ENCODE peak calls at places on chromosomes 6 and 20, in four cellular contexts. One of them, this sample, is unnamed.
A peak's percentile ranks its signal among the peaks of the same experiment; 100 is the strongest.

GRCh38 chr6:163369628-163370365 is 44.7 kb upstream of the QKI start:
- DNase-seq in GM12878: no peak
- DNase-seq in HepG2: no peak
- DNase-seq in K562: no peak
- DNase-seq in this sample: no peak

GRCh38 chr6:111200823-111201134 is 113.5 kb downstream of the SLC16A10 start:
- DNase-seq in HepG2: no peak
- DNase-seq in GM12878: no peak
- DNase-seq in K562: no peak
- DNase-seq in this sample: no peak

GRCh38 chr6:90537027-90537426 is 49.8 kb downstream of the MAP3K7 start:
- DNase-seq in K562: no peak
- DNase-seq in GM12878: no peak
- DNase-seq in HepG2: no peak
- DNase-seq in this sample: no peak

GRCh38 chr6:143060354-143060805 is 309 bp upstream of the AIG1 start:
- DNase-seq in GM12878: peak; percentile 31
- DNase-seq in K562: no peak
- DNase-seq in HepG2: peak; percentile 88
- DNase-seq in this sample: peak; percentile 87

GRCh38 chr6:149896491-149896890 is 1.4 kb downstream of the RAET1E start:
- DNase-seq in GM12878: no peak
- DNase-seq in K562: no peak
- DNase-seq in HepG2: no peak
- DNase-seq in this sample: peak; percentile 2

GRCh38 chr6:23311211-23311610 is 741.8 kb downstream of the HDGFL1 start:
- DNase-seq in K562: no peak
- DNase-seq in HepG2: no peak
- DNase-seq in GM12878: no peak
- DNase-seq in this sample: no peak

GRCh38 chr20:55166063-55166462 is 690.7 kb downstream of the DOK5 start:
- DNase-seq in GM12878: no peak
- DNase-seq in HepG2: no peak
- DNase-seq in K562: no peak
- DNase-seq in this sample: no peak

GRCh38 chr6:106117579-106117978 is 31.4 kb downstream of the PRDM1 start:
- DNase-seq in HepG2: no peak
- DNase-seq in K562: no peak
- DNase-seq in GM12878: no peak
- DNase-seq in this sample: no peak

GRCh38 chr20:16445482-16445881 is 127.8 kb downstream of the KIF16B start:
- DNase-seq in GM12878: no peak
- DNase-seq in K562: no peak
- DNase-seq in HepG2: no peak
- DNase-seq in this sample: no peak

GRCh38 chr20:52172392-52173047 is 19.1 kb downstream of the ZFP64 start:
- DNase-seq in HepG2: no peak
- DNase-seq in K562: no peak
- DNase-seq in GM12878: no peak
- DNase-seq in this sample: no peak

GRCh38 chr6:73792738-73793137 is 96.7 kb downstream of the CD109 start:
- DNase-seq in GM12878: no peak
- DNase-seq in K562: no peak
- DNase-seq in HepG2: peak; percentile 9
- DNase-seq in this sample: no peak

GRCh38 chr6:11710968-11711643 is 67.5 kb downstream of the ADTRP start:
- DNase-seq in K562: no peak
- DNase-seq in HepG2: no peak
- DNase-seq in GM12878: no peak
- DNase-seq in this sample: no peak

GRCh38 chr6:2353412-2354137 is 108.2 kb upstream of the GMDS start:
- DNase-seq in K562: peak; percentile 56
- DNase-seq in GM12878: peak; percentile 8
- DNase-seq in HepG2: peak; percentile 79
- DNase-seq in this sample: peak; percentile 57

GRCh38 chr6:57193177-57193576 is 21.1 kb downstream of the BAG2 start:
- DNase-seq in K562: no peak
- DNase-seq in GM12878: no peak
- DNase-seq in HepG2: no peak
- DNase-seq in this sample: no peak

GRCh38 chr6:35146453-35146852 is 5.3 kb upstream of the TCP11 start:
- DNase-seq in GM12878: no peak
- DNase-seq in HepG2: peak; percentile 63
- DNase-seq in K562: peak; percentile 38
- DNase-seq in this sample: peak; percentile 33

DNA sequence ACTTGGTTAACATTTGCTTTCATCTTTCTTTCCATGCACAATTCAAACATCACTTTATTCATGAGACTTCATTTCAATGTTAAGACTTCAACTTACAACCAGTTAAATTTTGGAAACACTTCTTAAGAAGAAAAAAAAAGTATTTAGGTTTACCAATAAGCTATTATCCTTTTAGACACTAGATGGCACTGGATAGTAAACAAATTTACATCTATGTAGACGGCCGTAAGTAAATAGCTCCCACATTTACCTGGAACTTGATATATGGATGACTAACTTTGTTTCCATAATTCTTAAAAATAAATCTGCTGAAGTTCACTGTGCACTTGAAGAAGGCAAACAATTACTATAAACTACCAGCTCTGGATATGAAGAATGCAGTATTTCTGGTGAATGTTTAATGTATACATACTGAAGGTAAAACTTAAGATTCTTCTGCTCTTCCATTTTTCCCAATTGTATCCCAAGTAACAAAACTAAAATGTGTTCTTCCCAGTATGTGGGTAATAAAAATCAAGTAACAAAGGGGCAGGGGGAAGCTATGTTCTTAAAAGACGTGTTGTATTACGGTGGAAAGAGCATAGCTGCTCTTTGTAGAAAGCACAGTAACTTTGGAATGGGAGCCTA is 130.6 kb upstream of the C6orf118 start:
- DNase-seq in K562: no peak
- DNase-seq in HepG2: peak; percentile 21
- DNase-seq in GM12878: no peak
- DNase-seq in this sample: peak; percentile 21
- TF ChIP-seq FOXM1 in K562: no peak
- TF ChIP-seq FOXM1 in HepG2: no peak
- TF ChIP-seq FOXM1 in GM12878: no peak
- TF ChIP-seq FOXM1 in this sample: no peak

DNA sequence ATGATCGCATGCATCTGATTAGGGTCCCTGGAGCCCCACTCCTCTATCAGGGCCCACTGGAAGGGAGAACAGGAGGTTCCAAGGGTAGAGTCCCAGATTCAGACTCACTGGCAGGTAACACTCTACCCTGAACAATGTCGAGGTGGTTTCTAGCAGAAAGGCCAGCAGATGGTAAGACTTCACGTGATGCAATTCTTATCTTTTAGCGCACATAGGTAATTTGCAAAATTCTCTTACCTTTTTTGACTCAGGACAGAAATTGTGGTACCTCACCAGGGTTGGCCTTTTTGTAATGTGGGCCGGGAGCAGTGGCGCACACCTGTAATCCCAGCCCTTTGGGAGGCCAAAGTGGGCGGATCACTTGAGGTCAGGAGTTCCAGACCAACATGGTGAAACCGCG is 228.1 kb upstream of the JARID2 start:
- DNase-seq in GM12878: no peak
- DNase-seq in HepG2: no peak
- DNase-seq in K562: peak; percentile 23
- DNase-seq in this sample: no peak
- TF ChIP-seq FOXK2 in GM12878: no peak
- TF ChIP-seq FOXK2 in HepG2: no peak
- TF ChIP-seq FOXK2 in K562: no peak
- TF ChIP-seq FOXK2 in this sample: no peak

GRCh38 chr6:71321344-71321743 is 32.7 kb downstream of the OGFRL1 start:
- DNase-seq in K562: no peak
- DNase-seq in GM12878: no peak
- DNase-seq in HepG2: no peak
- DNase-seq in this sample: no peak
- TF ChIP-seq FOXM1 in K562: no peak
- TF ChIP-seq FOXM1 in GM12878: no peak
- TF ChIP-seq FOXM1 in HepG2: no peak
- TF ChIP-seq FOXM1 in this sample: no peak

GRCh38 chr6:157879873-157880254 is 56.8 kb downstream of the SNX9 start:
- DNase-seq in HepG2: no peak
- DNase-seq in GM12878: no peak
- DNase-seq in K562: no peak
- DNase-seq in this sample: no peak
- TF ChIP-seq FOXK2 in HepG2: no peak
- TF ChIP-seq FOXK2 in GM12878: no peak
- TF ChIP-seq FOXK2 in K562: no peak
- TF ChIP-seq FOXK2 in this sample: no peak

DNA sequence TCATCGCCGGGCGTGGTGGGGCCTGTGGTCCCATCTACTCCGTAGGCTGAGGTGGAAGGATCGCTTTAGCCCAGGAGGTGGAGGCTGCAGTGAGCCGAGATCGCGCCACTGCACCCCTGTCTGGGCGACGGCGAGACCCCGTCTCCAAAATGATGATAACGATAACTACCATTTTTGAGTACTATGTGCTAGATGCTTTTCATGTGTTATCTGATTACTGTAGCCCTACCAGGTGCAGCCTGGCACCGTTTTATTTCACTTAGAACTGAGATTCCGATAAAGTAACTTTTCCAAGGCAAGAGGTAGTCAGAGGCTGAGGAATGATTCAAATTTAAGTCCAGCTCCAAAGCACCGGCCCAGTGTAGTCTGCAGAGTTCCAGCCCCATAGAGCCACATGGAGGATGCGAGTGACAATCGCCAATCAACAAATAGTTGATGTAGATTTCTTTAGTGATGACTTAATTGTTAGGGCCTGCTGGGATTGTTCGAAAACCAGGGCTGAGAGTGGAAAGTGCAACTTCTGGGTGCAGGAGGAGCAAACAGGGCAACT is 727 bp downstream of the ERMARD start:
- DNase-seq in K562: no peak
- DNase-seq in HepG2: peak; percentile 44
- DNase-seq in GM12878: no peak
- DNase-seq in this sample: no peak
- TF ChIP-seq FOXM1 in K562: no peak
- TF ChIP-seq FOXM1 in HepG2: no peak
- TF ChIP-seq FOXM1 in GM12878: no peak
- TF ChIP-seq FOXM1 in this sample: no peak

DNA sequence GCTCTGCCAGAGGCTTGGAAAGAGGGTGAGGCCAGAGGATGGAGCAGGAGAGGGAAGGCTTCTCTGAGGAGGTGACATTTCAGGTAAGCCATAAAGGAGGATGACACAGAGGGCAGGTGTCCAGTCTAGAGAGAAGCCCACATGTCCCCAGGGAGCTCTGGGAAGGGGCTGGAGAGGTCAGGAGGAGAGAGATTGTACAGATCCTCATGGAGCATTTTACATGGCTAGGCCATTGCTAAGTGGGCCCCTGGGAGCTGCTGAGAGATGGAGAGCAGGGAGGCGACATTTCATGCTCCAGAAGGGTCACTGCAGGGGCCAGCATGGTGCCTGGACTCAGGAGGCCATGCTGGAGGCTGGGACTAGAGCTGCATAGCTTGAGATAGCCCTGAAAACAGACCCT is 124.5 kb downstream of the TOX2 start:
- DNase-seq in K562: no peak
- DNase-seq in GM12878: no peak
- DNase-seq in HepG2: no peak
- DNase-seq in this sample: no peak
- TF ChIP-seq FOXK2 in K562: no peak
- TF ChIP-seq FOXK2 in GM12878: no peak
- TF ChIP-seq FOXK2 in HepG2: no peak
- TF ChIP-seq FOXK2 in this sample: no peak

DNA sequence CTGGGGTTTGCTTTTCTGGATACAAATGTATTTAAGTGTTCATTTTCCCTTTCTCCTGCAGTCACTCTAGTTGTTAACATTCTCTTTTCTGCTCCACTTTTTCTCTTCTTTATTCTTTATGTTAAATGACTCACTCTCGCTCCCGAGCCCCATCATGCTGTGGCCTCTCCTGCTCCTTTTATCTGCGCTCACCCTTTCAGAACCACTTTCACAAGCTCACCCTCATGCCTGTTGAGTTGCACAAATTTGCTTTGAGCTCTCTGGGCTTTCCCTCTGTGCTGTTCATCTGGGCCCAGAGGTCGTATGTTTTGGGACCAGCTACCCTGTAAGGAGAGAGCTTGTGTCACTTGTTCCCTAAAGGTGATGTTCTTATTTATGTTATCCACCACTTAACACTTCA is 98.1 kb upstream of the ASCC3 start:
- DNase-seq in K562: no peak
- DNase-seq in GM12878: no peak
- DNase-seq in HepG2: no peak
- DNase-seq in this sample: no peak
- TF ChIP-seq FOXM1 in K562: no peak
- TF ChIP-seq FOXM1 in GM12878: no peak
- TF ChIP-seq FOXM1 in HepG2: no peak
- TF ChIP-seq FOXM1 in this sample: no peak

DNA sequence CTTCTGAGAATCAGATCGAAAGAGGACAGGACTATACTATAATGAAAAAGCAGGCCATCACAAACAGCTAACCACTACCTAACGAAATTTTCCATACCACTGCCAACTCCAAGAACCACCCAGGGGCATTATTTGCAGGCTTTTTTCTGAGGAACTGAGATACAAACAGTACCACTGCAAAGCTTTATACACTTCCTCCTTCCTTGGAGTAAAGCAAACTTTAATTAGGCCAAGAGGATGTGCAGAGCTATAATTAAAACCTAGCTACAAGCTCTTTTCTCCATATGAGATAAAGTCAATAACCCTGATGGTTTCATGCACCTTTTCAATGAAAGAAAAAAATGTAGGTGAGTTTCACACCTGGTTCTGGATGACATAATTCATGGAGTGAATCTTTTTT is 68.5 kb downstream of the ELOVL5 start:
- DNase-seq in K562: no peak
- DNase-seq in HepG2: no peak
- DNase-seq in GM12878: no peak
- DNase-seq in this sample: no peak
- TF ChIP-seq FOXK2 in K562: no peak
- TF ChIP-seq FOXK2 in HepG2: no peak
- TF ChIP-seq FOXK2 in GM12878: no peak
- TF ChIP-seq FOXK2 in this sample: no peak